ENCODE peak calls at places on chromosomes 2 and 18, in five cellular contexts. E, D, J, C and P are unnamed samples.

GRCh38 chr2:96105152-96105915 is 11.0 kb downstream of the ADRA2B start:
- DNase-seq in E (no peak), D (peak), J (no peak), C (no peak), P (no peak)

GRCh38 chr18:57931038-57931437 is 113.0 kb upstream of the NEDD4L start:
- DNase-seq in E (no peak), D (no peak), J (no peak), C (no peak), P (no peak)

GRCh38 chr2:241559489-241560180 is 1.1 kb downstream of the BOK start:
- DNase-seq in E (peak), D (no peak), J (peak), C (no peak), P (peak)

GRCh38 chr2:1586946-1587840 is 157.1 kb downstream of the PXDN start:
- DNase-seq in E (no peak), D (no peak), J (no peak), C (no peak), P (no peak)

GRCh38 chr2:191051177-191051576 is 37.2 kb upstream of the STAT1 start:
- DNase-seq in E (no peak), D (no peak), J (no peak), C (no peak), P (no peak)

GRCh38 chr2:1136071-1136470 is 185.4 kb downstream of the SNTG2 start:
- DNase-seq in E (peak), D (no peak), J (no peak), C (no peak), P (no peak)

GRCh38 chr2:54988612-54989011 is 61.6 kb downstream of the RTN4 start:
- DNase-seq in E (no peak), D (no peak), J (no peak), C (no peak), P (no peak)

GRCh38 chr18:28176933-28177827 is at the start of gene CDH2:
- DNase-seq in E (peak), D (no peak), J (peak), C (no peak), P (no peak)

GRCh38 chr2:163906410-163906809 is 170.6 kb upstream of the FIGN start:
- DNase-seq in E (no peak), D (no peak), J (no peak), C (no peak), P (no peak)

GRCh38 chr2:241443486-241444223 is 64.7 kb downstream of the STK25 start:
- DNase-seq in E (no peak), D (peak), J (peak), C (peak), P (no peak)

GRCh38 chr2:51723716-51724115 is 691.8 kb upstream of the NRXN1 start:
- DNase-seq in E (no peak), D (no peak), J (no peak), C (no peak), P (no peak)

GRCh38 chr18:80157708-80158343 is 48.8 kb downstream of the ADNP2 start:
- DNase-seq in E (peak), D (peak), J (peak), C (no peak), P (peak)

GRCh38 chr2:138727956-138728355 is 52.2 kb downstream of the NXPH2 start:
- DNase-seq in E (no peak), D (no peak), J (no peak), C (no peak), P (no peak)

GRCh38 chr2:240566203-240567136 is 1.8 kb upstream of the RNPEPL1 start:
- DNase-seq in E (peak), D (peak), J (peak), C (peak), P (peak)

GRCh38 chr2:24683408-24683807 is 109.8 kb downstream of the PTRHD1 start:
- DNase-seq in E (no peak), D (no peak), J (no peak), C (no peak), P (no peak)

GRCh38 chr2:1923557-1923956 is 179.2 kb upstream of the PXDN start:
- DNase-seq in E (no peak), D (no peak), J (no peak), C (no peak), P (no peak)

GRCh38 chr2:81996332-81996731 is 1691.8 kb upstream of the LRRTM1 start:
- DNase-seq in E (no peak), D (no peak), J (no peak), C (no peak), P (no peak)

GRCh38 chr18:12420831-12421421 is 13.2 kb downstream of the PRELID3A start:
- DNase-seq in E (peak), D (no peak), J (no peak), C (no peak), P (peak)

GRCh38 chr2:76008001-76008702 is 297.4 kb upstream of the GCFC2 start:
- DNase-seq in E (peak), D (no peak), J (peak), C (no peak), P (no peak)

GRCh38 chr2:240227538-240228428 is 87.3 kb upstream of the OTOS start:
- DNase-seq in E (no peak), D (no peak), J (no peak), C (no peak), P (no peak)

GRCh38 chr2:160140001-160140400 is 60.1 kb downstream of the ITGB6 start:
- DNase-seq in E (no peak), D (no peak), J (no peak), C (no peak), P (no peak)

GRCh38 chr2:58427572-58428285 is 186.6 kb upstream of the FANCL start:
- DNase-seq in E (peak), D (no peak), J (peak), C (peak), P (peak)

GRCh38 chr2:207073791-207074678 is 91.7 kb downstream of the KLF7 start:
- DNase-seq in E (no peak), D (no peak), J (no peak), C (no peak), P (no peak)

GRCh38 chr2:126912201-126912600 is 13.5 kb downstream of the TEX51 start:
- DNase-seq in E (no peak), D (no peak), J (no peak), C (no peak), P (no peak)

GRCh38 chr2:28654981-28655322 is 96.7 kb upstream of the PPP1CB start:
- DNase-seq in E (no peak), D (no peak), J (peak), C (no peak), P (peak)

GRCh38 chr2:121427187-121427689 is 103.4 kb upstream of the RNU4ATAC start:
- DNase-seq in E (no peak), D (no peak), J (no peak), C (no peak), P (no peak)

GRCh38 chr2:160291382-160291781 is 91.3 kb upstream of the ITGB6 start:
- DNase-seq in E (no peak), D (no peak), J (no peak), C (no peak), P (no peak)

GRCh38 chr2:60531638-60532216 is 21.7 kb downstream of the BCL11A start:
- DNase-seq in E (peak), D (no peak), J (no peak), C (no peak), P (no peak)